ENCODE peak calls at places on chromosome 21, in seven cellular contexts. O is midbrain, L is stomach, B is EL, S is H4, W is dermis blood vessel endothelial cell, K is NCI-H1092 treated with DMSO at 0.1 percent for 48 hours. Y is an unnamed sample.

GRCh38 chr21:35102488-35103407 is 53.6 kb upstream of the RUNX1 start:
- DNase-seq in O (peak; percentile 11), L (peak; percentile 27), B (no peak), S (no peak), W (no peak), K (no peak), Y (no peak)

GRCh38 chr21:21101911-21102310 is 103.7 kb downstream of the NCAM2 start:
- DNase-seq in O (peak; percentile 78), L (no peak), B (peak; percentile 48), S (peak; percentile 72), W (no peak), K (peak; percentile 23), Y (peak; percentile 26)

GRCh38 chr21:42578034-42578433 is 64.4 kb downstream of the SLC37A1 start:
- DNase-seq in O (no peak), L (no peak), B (no peak), S (no peak), W (no peak), K (no peak), Y (no peak)

GRCh38 chr21:15293251-15293650 is 228.5 kb upstream of the NRIP1 start:
- DNase-seq in O (no peak), L (no peak), B (peak; percentile 95), S (peak; percentile 71), W (peak; percentile 5), K (no peak), Y (no peak)

GRCh38 chr21:16169102-16169511 is 439.3 kb downstream of the USP25 start:
- DNase-seq in O (no peak), L (no peak), B (peak; percentile 21), S (peak; percentile 83), W (no peak), K (no peak), Y (no peak)

GRCh38 chr21:36803051-36803709 is 104.3 kb downstream of the SIM2 start:
- DNase-seq in O (peak; percentile 76), L (no peak), B (no peak), S (no peak), W (no peak), K (no peak), Y (no peak)

GRCh38 chr21:37700641-37701202 is 215.5 kb downstream of the KCNJ6 start:
- DNase-seq in O (peak; percentile 15), L (no peak), B (peak; percentile 80), S (peak; percentile 95), W (peak; percentile 88), K (peak; percentile 94), Y (peak; percentile 53)

GRCh38 chr21:45998871-45999580 is 17.5 kb downstream of the COL6A1 start:
- DNase-seq in O (no peak), L (no peak), B (no peak), S (no peak), W (no peak), K (no peak), Y (no peak)

GRCh38 chr21:44567481-44568171 is 5.9 kb upstream of the KRTAP10-4 start:
- DNase-seq in O (no peak), L (no peak), B (no peak), S (no peak), W (no peak), K (no peak), Y (no peak)

GRCh38 chr21:45328198-45329087 is 40.7 kb upstream of the POFUT2 start:
- DNase-seq in O (no peak), L (no peak), B (no peak), S (no peak), W (no peak), K (no peak), Y (no peak)

GRCh38 chr21:36030581-36031189 is 29.6 kb downstream of the SETD4 start:
- DNase-seq in O (no peak), L (no peak), B (peak; percentile 25), S (no peak), W (no peak), K (no peak), Y (no peak)

GRCh38 chr21:16216595-16216994 is 486.8 kb downstream of the USP25 start:
- DNase-seq in O (no peak), L (no peak), B (no peak), S (no peak), W (no peak), K (no peak), Y (no peak)

GRCh38 chr21:34668803-34669148 is at the start of gene CLIC6:
- DNase-seq in O (no peak), L (peak; percentile 86), B (no peak), S (no peak), W (no peak), K (no peak), Y (no peak)

GRCh38 chr21:45981641-45982255 is at the start of gene COL6A1:
- DNase-seq in O (no peak), L (peak; percentile 59), B (peak; percentile 78), S (peak; percentile 45), W (peak; percentile 53), K (peak; percentile 75), Y (peak; percentile 48)

GRCh38 chr21:25402134-25402957 is 204.9 kb downstream of the MRPL39 start:
- DNase-seq in O (no peak), L (no peak), B (no peak), S (no peak), W (no peak), K (no peak), Y (no peak)

GRCh38 chr21:32819702-32820101 is 48.1 kb upstream of the PAXBP1 start:
- DNase-seq in O (no peak), L (no peak), B (peak; percentile 65), S (no peak), W (no peak), K (no peak), Y (no peak)

GRCh38 chr21:14768042-14768441 is 221.9 kb upstream of the SAMSN1 start:
- DNase-seq in O (no peak), L (no peak), B (no peak), S (no peak), W (no peak), K (no peak), Y (no peak)

GRCh38 chr21:33924766-33925100 is 9.1 kb upstream of the ATP5PO start:
- DNase-seq in O (no peak), L (no peak), B (no peak), S (no peak), W (peak; percentile 34), K (no peak), Y (peak; percentile 20)

GRCh38 chr21:31735518-31735992 is 3.6 kb upstream of the SCAF4 start:
- DNase-seq in O (no peak), L (no peak), B (no peak), S (no peak), W (no peak), K (no peak), Y (no peak)

GRCh38 chr21:45417256-45417950 is 12.4 kb downstream of the COL18A1 start:
- DNase-seq in O (no peak), L (no peak), B (no peak), S (peak; percentile 43), W (no peak), K (no peak), Y (no peak)

GRCh38 chr21:29372063-29372802 is 73.5 kb downstream of the BACH1 start:
- DNase-seq in O (peak; percentile 80), L (peak; percentile 33), B (peak; percentile 83), S (peak; percentile 85), W (peak; percentile 91), K (peak; percentile 77), Y (peak; percentile 80)

GRCh38 chr21:32698971-32699693 is 28.7 kb downstream of the SYNJ1 start:
- DNase-seq in O (no peak), L (no peak), B (no peak), S (no peak), W (peak; percentile 54), K (no peak), Y (no peak)

GRCh38 chr21:29704719-29705118 is 235.1 kb downstream of the GRIK1 start:
- DNase-seq in O (no peak), L (no peak), B (no peak), S (no peak), W (no peak), K (no peak), Y (no peak)

GRCh38 chr21:35195232-35195631 is 146.1 kb upstream of the RUNX1 start:
- DNase-seq in O (no peak), L (no peak), B (peak; percentile 71), S (no peak), W (no peak), K (no peak), Y (no peak)

GRCh38 chr21:44547656-44548331 is 3.5 kb downstream of the KRTAP10-2 start:
- DNase-seq in O (no peak), L (peak; percentile 21), B (no peak), S (no peak), W (no peak), K (no peak), Y (no peak)

GRCh38 chr21:43965911-43966585 is 46.1 kb upstream of the TRAPPC10 start:
- DNase-seq in O (no peak), L (no peak), B (no peak), S (no peak), W (no peak), K (no peak), Y (no peak)

GRCh38 chr21:14543983-14544382 is 2.1 kb downstream of the SAMSN1 start:
- DNase-seq in O (no peak), L (no peak), B (no peak), S (no peak), W (no peak), K (no peak), Y (no peak)

GRCh38 chr21:14916676-14917141 is 148.1 kb downstream of the NRIP1 start:
- DNase-seq in O (no peak), L (no peak), B (peak; percentile 10), S (no peak), W (no peak), K (no peak), Y (no peak)

GRCh38 chr21:30642564-30642963 is at the start of gene KRTAP20-3:
- DNase-seq in O (no peak), L (no peak), B (no peak), S (no peak), W (no peak), K (no peak), Y (no peak)

GRCh38 chr21:39696196-39696595 is 48.8 kb upstream of the IGSF5 start:
- DNase-seq in O (no peak), L (no peak), B (no peak), S (no peak), W (no peak), K (no peak), Y (no peak)

GRCh38 chr21:33734818-33735217 is 92.5 kb downstream of the ITSN1 start:
- DNase-seq in O (peak; percentile 16), L (no peak), B (no peak), S (no peak), W (no peak), K (no peak), Y (no peak)

GRCh38 chr21:15788847-15789548 is 59.2 kb downstream of the USP25 start:
- DNase-seq in O (no peak), L (no peak), B (peak; percentile 77), S (no peak), W (peak; percentile 67), K (no peak), Y (no peak)

GRCh38 chr21:32414579-32415358 is 2.3 kb downstream of the EVA1C start:
- DNase-seq in O (peak; percentile 52), L (no peak), B (peak; percentile 63), S (no peak), W (peak; percentile 78), K (no peak), Y (no peak)

GRCh38 chr21:31310750-31311149 is 33.3 kb downstream of the TIAM1 start:
- DNase-seq in O (no peak), L (peak; percentile 51), B (no peak), S (no peak), W (no peak), K (peak; percentile 32), Y (peak; percentile 75)

GRCh38 chr21:29403922-29404538 is 105.3 kb downstream of the BACH1 start:
- DNase-seq in O (no peak), L (no peak), B (no peak), S (no peak), W (no peak), K (no peak), Y (no peak)

GRCh38 chr21:33261635-33262034 is 4.5 kb upstream of the IL10RB start:
- DNase-seq in O (peak; percentile 2), L (no peak), B (peak; percentile 68), S (peak; percentile 66), W (no peak), K (no peak), Y (no peak)

GRCh38 chr21:40002978-40003377 is 135.7 kb downstream of the PCP4 start:
- DNase-seq in O (peak; percentile 9), L (no peak), B (no peak), S (no peak), W (no peak), K (no peak), Y (no peak)

Y was measured in NCI-H345.